ENCODE peak calls at places on chromosome 13, in five cellular contexts. One of them, this sample, is unnamed.

GRCh38 chr13:23020246-23020843 is 160.4 kb upstream of the SGCG start:
- DNase-seq in endothelial cell: peak; percentile 37
- DNase-seq in T-helper 2 cell: no peak
- DNase-seq in kidney tubule cell: peak; percentile 74
- DNase-seq in effector CD4-positive, alpha-beta T cell: no peak
- DNase-seq in this sample: no peak

GRCh38 chr13:42486711-42487198 is 87.2 kb upstream of the TNFSF11 start:
- DNase-seq in endothelial cell: no peak
- DNase-seq in T-helper 2 cell: no peak
- DNase-seq in kidney tubule cell: peak; percentile 54
- DNase-seq in effector CD4-positive, alpha-beta T cell: no peak
- DNase-seq in this sample: no peak

GRCh38 chr13:33262069-33262487 is 23.5 kb downstream of the STARD13 start:
- DNase-seq in effector CD4-positive, alpha-beta T cell: no peak
- DNase-seq in T-helper 2 cell: no peak
- DNase-seq in kidney tubule cell: peak; percentile 96
- DNase-seq in endothelial cell: no peak
- DNase-seq in this sample: no peak

GRCh38 chr13:28340272-28340793 is 154.6 kb downstream of the FLT1 start:
- DNase-seq in T-helper 2 cell: no peak
- DNase-seq in endothelial cell: no peak
- DNase-seq in effector CD4-positive, alpha-beta T cell: no peak
- DNase-seq in kidney tubule cell: no peak
- DNase-seq in this sample: no peak

GRCh38 chr13:79679334-79679733 is 198.4 kb downstream of the NDFIP2 start:
- DNase-seq in endothelial cell: peak; percentile 70
- DNase-seq in effector CD4-positive, alpha-beta T cell: no peak
- DNase-seq in T-helper 2 cell: no peak
- DNase-seq in kidney tubule cell: peak; percentile 74
- DNase-seq in this sample: no peak

GRCh38 chr13:113977976-113978375 is 4.1 kb upstream of the C13orf46 start:
- DNase-seq in kidney tubule cell: no peak
- DNase-seq in effector CD4-positive, alpha-beta T cell: no peak
- DNase-seq in T-helper 2 cell: no peak
- DNase-seq in endothelial cell: no peak
- DNase-seq in this sample: no peak

GRCh38 chr13:67228909-67229308 is 1.2 kb downstream of the PCDH9 start:
- DNase-seq in T-helper 2 cell: no peak
- DNase-seq in kidney tubule cell: no peak
- DNase-seq in endothelial cell: no peak
- DNase-seq in effector CD4-positive, alpha-beta T cell: no peak
- DNase-seq in this sample: no peak

GRCh38 chr13:29791997-29792775 is 58.2 kb downstream of the UBL3 start:
- DNase-seq in endothelial cell: no peak
- DNase-seq in effector CD4-positive, alpha-beta T cell: no peak
- DNase-seq in T-helper 2 cell: no peak
- DNase-seq in kidney tubule cell: no peak
- DNase-seq in this sample: no peak

GRCh38 chr13:99376132-99376531 is 68.9 kb upstream of the GPR183 start:
- DNase-seq in kidney tubule cell: peak; percentile 62
- DNase-seq in endothelial cell: no peak
- DNase-seq in T-helper 2 cell: no peak
- DNase-seq in effector CD4-positive, alpha-beta T cell: no peak
- DNase-seq in this sample: no peak

GRCh38 chr13:54383604-54384003 is 1355.0 kb downstream of the OLFM4 start:
- DNase-seq in endothelial cell: no peak
- DNase-seq in T-helper 2 cell: no peak
- DNase-seq in kidney tubule cell: no peak
- DNase-seq in effector CD4-positive, alpha-beta T cell: no peak
- DNase-seq in this sample: no peak

GRCh38 chr13:110326263-110326904 is 19.3 kb downstream of the COL4A2 start:
- DNase-seq in endothelial cell: no peak
- DNase-seq in T-helper 2 cell: no peak
- DNase-seq in kidney tubule cell: peak; percentile 72
- DNase-seq in effector CD4-positive, alpha-beta T cell: no peak
- DNase-seq in this sample: no peak

GRCh38 chr13:110455444-110455843 is 106.1 kb downstream of the RAB20 start:
- DNase-seq in T-helper 2 cell: no peak
- DNase-seq in effector CD4-positive, alpha-beta T cell: no peak
- DNase-seq in kidney tubule cell: no peak
- DNase-seq in endothelial cell: no peak
- DNase-seq in this sample: no peak

GRCh38 chr13:46367622-46368327 is 19.3 kb downstream of the RUBCNL start:
- DNase-seq in T-helper 2 cell: no peak
- DNase-seq in endothelial cell: no peak
- DNase-seq in kidney tubule cell: peak; percentile 47
- DNase-seq in effector CD4-positive, alpha-beta T cell: no peak
- DNase-seq in this sample: no peak

GRCh38 chr13:111179908-111180756 is 65.0 kb downstream of the ARHGEF7 start:
- DNase-seq in endothelial cell: no peak
- DNase-seq in T-helper 2 cell: no peak
- DNase-seq in kidney tubule cell: no peak
- DNase-seq in effector CD4-positive, alpha-beta T cell: no peak
- DNase-seq in this sample: no peak

GRCh38 chr13:63167699-63168337 is 1752.2 kb upstream of the PCDH20 start:
- DNase-seq in effector CD4-positive, alpha-beta T cell: no peak
- DNase-seq in T-helper 2 cell: no peak
- DNase-seq in endothelial cell: no peak
- DNase-seq in kidney tubule cell: no peak
- DNase-seq in this sample: no peak

GRCh38 chr13:79880820-79881219 is 399.9 kb downstream of the NDFIP2 start:
- DNase-seq in endothelial cell: no peak
- DNase-seq in effector CD4-positive, alpha-beta T cell: no peak
- DNase-seq in kidney tubule cell: no peak
- DNase-seq in T-helper 2 cell: no peak
- DNase-seq in this sample: no peak

GRCh38 chr13:62356977-62357376 is 941.3 kb upstream of the PCDH20 start:
- DNase-seq in T-helper 2 cell: no peak
- DNase-seq in endothelial cell: no peak
- DNase-seq in kidney tubule cell: no peak
- DNase-seq in effector CD4-positive, alpha-beta T cell: no peak
- DNase-seq in this sample: no peak

GRCh38 chr13:113414335-113414734 is 39.0 kb downstream of the ADPRHL1 start:
- DNase-seq in T-helper 2 cell: no peak
- DNase-seq in effector CD4-positive, alpha-beta T cell: no peak
- DNase-seq in kidney tubule cell: no peak
- DNase-seq in endothelial cell: no peak
- DNase-seq in this sample: no peak

GRCh38 chr13:51769455-51770127 is 34.4 kb downstream of the DHRS12 start:
- DNase-seq in kidney tubule cell: no peak
- DNase-seq in endothelial cell: no peak
- DNase-seq in T-helper 2 cell: no peak
- DNase-seq in effector CD4-positive, alpha-beta T cell: no peak
- DNase-seq in this sample: no peak

GRCh38 chr13:51715613-51716012 is 88.3 kb downstream of the DHRS12 start:
- DNase-seq in effector CD4-positive, alpha-beta T cell: no peak
- DNase-seq in T-helper 2 cell: no peak
- DNase-seq in kidney tubule cell: peak; percentile 14
- DNase-seq in endothelial cell: no peak
- DNase-seq in this sample: no peak

GRCh38 chr13:44007451-44007850 is 127.7 kb downstream of the LACC1 start:
- DNase-seq in kidney tubule cell: no peak
- DNase-seq in effector CD4-positive, alpha-beta T cell: no peak
- DNase-seq in endothelial cell: no peak
- DNase-seq in T-helper 2 cell: no peak
- DNase-seq in this sample: no peak

GRCh38 chr13:97568850-97569249 is 134.9 kb downstream of the RAP2A start:
- DNase-seq in kidney tubule cell: peak; percentile 71
- DNase-seq in T-helper 2 cell: no peak
- DNase-seq in endothelial cell: peak; percentile 56
- DNase-seq in effector CD4-positive, alpha-beta T cell: no peak
- DNase-seq in this sample: no peak

GRCh38 chr13:102090532-102090931 is 311.3 kb downstream of the FGF14 start:
- DNase-seq in T-helper 2 cell: no peak
- DNase-seq in effector CD4-positive, alpha-beta T cell: no peak
- DNase-seq in kidney tubule cell: no peak
- DNase-seq in endothelial cell: no peak
- DNase-seq in this sample: no peak

GRCh38 chr13:99677388-99677951 is 176.2 kb downstream of the TM9SF2 start:
- DNase-seq in effector CD4-positive, alpha-beta T cell: no peak
- DNase-seq in kidney tubule cell: no peak
- DNase-seq in endothelial cell: no peak
- DNase-seq in T-helper 2 cell: no peak
- DNase-seq in this sample: no peak

GRCh38 chr13:49502954-49503353 is 7.2 kb downstream of the PHF11 start:
- DNase-seq in endothelial cell: no peak
- DNase-seq in kidney tubule cell: no peak
- DNase-seq in effector CD4-positive, alpha-beta T cell: no peak
- DNase-seq in T-helper 2 cell: no peak
- DNase-seq in this sample: no peak

GRCh38 chr13:107809125-107809524 is 406.2 kb downstream of the LIG4 start:
- DNase-seq in endothelial cell: no peak
- DNase-seq in effector CD4-positive, alpha-beta T cell: no peak
- DNase-seq in T-helper 2 cell: no peak
- DNase-seq in kidney tubule cell: no peak
- DNase-seq in this sample: no peak

GRCh38 chr13:92806215-92806614 is 420.4 kb upstream of the GPC6 start:
- DNase-seq in T-helper 2 cell: no peak
- DNase-seq in endothelial cell: no peak
- DNase-seq in effector CD4-positive, alpha-beta T cell: no peak
- DNase-seq in kidney tubule cell: peak; percentile 73
- DNase-seq in this sample: no peak

GRCh38 chr13:113119822-113120189 is 2.8 kb upstream of the F10 start:
- DNase-seq in endothelial cell: no peak
- DNase-seq in kidney tubule cell: no peak
- DNase-seq in T-helper 2 cell: no peak
- DNase-seq in effector CD4-positive, alpha-beta T cell: no peak
- DNase-seq in this sample: no peak

GRCh38 chr13:31773538-31773937 is 34.2 kb downstream of the RXFP2 start:
- DNase-seq in T-helper 2 cell: no peak
- DNase-seq in endothelial cell: no peak
- DNase-seq in kidney tubule cell: no peak
- DNase-seq in effector CD4-positive, alpha-beta T cell: no peak
- DNase-seq in this sample: no peak

GRCh38 chr13:67230243-67230773 is at the start of gene PCDH9:
- DNase-seq in endothelial cell: peak; percentile 98
- DNase-seq in kidney tubule cell: peak; percentile 96
- DNase-seq in effector CD4-positive, alpha-beta T cell: peak; percentile 51
- DNase-seq in T-helper 2 cell: peak; percentile 27
- DNase-seq in this sample: peak; percentile 62

GRCh38 chr13:32407854-32408253 is 20.1 kb downstream of the N4BP2L1 start:
- DNase-seq in endothelial cell: no peak
- DNase-seq in effector CD4-positive, alpha-beta T cell: no peak
- DNase-seq in kidney tubule cell: no peak
- DNase-seq in T-helper 2 cell: no peak
- DNase-seq in this sample: no peak

GRCh38 chr13:75223981-75224742 is 257.8 kb downstream of the TBC1D4 start:
- DNase-seq in endothelial cell: no peak
- DNase-seq in kidney tubule cell: peak; percentile 20
- DNase-seq in T-helper 2 cell: no peak
- DNase-seq in effector CD4-positive, alpha-beta T cell: no peak
- DNase-seq in this sample: no peak

GRCh38 chr13:52955505-52955904 is 73.1 kb upstream of the OLFM4 start:
- DNase-seq in kidney tubule cell: no peak
- DNase-seq in endothelial cell: no peak
- DNase-seq in effector CD4-positive, alpha-beta T cell: no peak
- DNase-seq in T-helper 2 cell: no peak
- DNase-seq in this sample: no peak

GRCh38 chr13:92745233-92745632 is 481.4 kb upstream of the GPC6 start:
- DNase-seq in endothelial cell: no peak
- DNase-seq in effector CD4-positive, alpha-beta T cell: no peak
- DNase-seq in T-helper 2 cell: no peak
- DNase-seq in kidney tubule cell: peak; percentile 58
- DNase-seq in this sample: no peak

GRCh38 chr13:73635166-73635787 is 498.9 kb downstream of the KLF12 start:
- DNase-seq in effector CD4-positive, alpha-beta T cell: no peak
- DNase-seq in endothelial cell: no peak
- DNase-seq in T-helper 2 cell: no peak
- DNase-seq in kidney tubule cell: no peak
- DNase-seq in this sample: no peak

GRCh38 chr13:103157034-103157433 is 90.8 kb upstream of the SLC10A2 start:
- DNase-seq in endothelial cell: no peak
- DNase-seq in kidney tubule cell: no peak
- DNase-seq in T-helper 2 cell: no peak
- DNase-seq in effector CD4-positive, alpha-beta T cell: no peak
- DNase-seq in this sample: no peak

GRCh38 chr13:113975416-113975815 is 1.5 kb upstream of the C13orf46 start:
- DNase-seq in endothelial cell: no peak
- DNase-seq in T-helper 2 cell: no peak
- DNase-seq in effector CD4-positive, alpha-beta T cell: no peak
- DNase-seq in kidney tubule cell: no peak
- DNase-seq in this sample: no peak

This sample was measured in T-helper 17 cell.